ENCODE peak calls at places on chromosomes 4 and X, in eight cellular contexts. One of them, this sample, is unnamed.

GRCh38 chr4:113101669-113102068 is 52.2 kb downstream of the ANK2 start:
- DNase-seq in cardiac muscle cell: no peak
- DNase-seq in nephron progenitor cell: no peak
- DNase-seq in astrocyte: peak; percentile 36
- DNase-seq in HFF-Myc: no peak
- DNase-seq in GM10248: no peak
- DNase-seq in GM23338: no peak
- DNase-seq in tibial artery: no peak
- DNase-seq in this sample: no peak

GRCh38 chr4:2817701-2818350 is 24.9 kb downstream of the SH3BP2 start:
- DNase-seq in cardiac muscle cell: peak; percentile 64
- DNase-seq in nephron progenitor cell: peak; percentile 64
- DNase-seq in astrocyte: no peak
- DNase-seq in HFF-Myc: no peak
- DNase-seq in GM10248: peak; percentile 56
- DNase-seq in GM23338: peak; percentile 77
- DNase-seq in tibial artery: no peak
- DNase-seq in this sample: peak; percentile 56

GRCh38 chr4:138115053-138115452 is 127.1 kb downstream of the SLC7A11 start:
- DNase-seq in cardiac muscle cell: no peak
- DNase-seq in nephron progenitor cell: no peak
- DNase-seq in astrocyte: no peak
- DNase-seq in HFF-Myc: no peak
- DNase-seq in GM10248: no peak
- DNase-seq in GM23338: no peak
- DNase-seq in tibial artery: no peak
- DNase-seq in this sample: no peak

GRCh38 chrX:19793471-19793870 is 93.9 kb downstream of the SH3KBP1 start:
- DNase-seq in cardiac muscle cell: no peak
- DNase-seq in nephron progenitor cell: no peak
- DNase-seq in astrocyte: peak; percentile 36
- DNase-seq in HFF-Myc: no peak
- DNase-seq in GM10248: no peak
- DNase-seq in GM23338: no peak
- DNase-seq in tibial artery: no peak
- DNase-seq in this sample: no peak

GRCh38 chr4:143178923-143179322 is 5.8 kb upstream of the USP38 start:
- DNase-seq in cardiac muscle cell: no peak
- DNase-seq in nephron progenitor cell: no peak
- DNase-seq in astrocyte: no peak
- DNase-seq in HFF-Myc: no peak
- DNase-seq in GM10248: no peak
- DNase-seq in GM23338: peak; percentile 8
- DNase-seq in tibial artery: no peak
- DNase-seq in this sample: no peak

GRCh38 chr4:121358473-121358872 is 22.3 kb downstream of the QRFPR start:
- DNase-seq in cardiac muscle cell: no peak
- DNase-seq in nephron progenitor cell: no peak
- DNase-seq in astrocyte: peak; percentile 35
- DNase-seq in HFF-Myc: peak; percentile 38
- DNase-seq in GM10248: no peak
- DNase-seq in GM23338: no peak
- DNase-seq in tibial artery: no peak
- DNase-seq in this sample: no peak

GRCh38 chr4:89788243-89789072 is 48.5 kb downstream of the SNCA start:
- DNase-seq in cardiac muscle cell: peak; percentile 65
- DNase-seq in nephron progenitor cell: peak; percentile 5
- DNase-seq in astrocyte: peak; percentile 34
- DNase-seq in HFF-Myc: no peak
- DNase-seq in GM10248: no peak
- DNase-seq in GM23338: no peak
- DNase-seq in tibial artery: peak; percentile 30
- DNase-seq in this sample: no peak

GRCh38 chrX:78333521-78333920 is 6.1 kb upstream of the CYSLTR1 start:
- DNase-seq in cardiac muscle cell: no peak
- DNase-seq in nephron progenitor cell: no peak
- DNase-seq in astrocyte: no peak
- DNase-seq in HFF-Myc: no peak
- DNase-seq in GM10248: peak; percentile 15
- DNase-seq in GM23338: peak; percentile 4
- DNase-seq in tibial artery: no peak
- DNase-seq in this sample: no peak

GRCh38 chr4:183540498-183540953 is 35.7 kb downstream of the ING2 start:
- DNase-seq in cardiac muscle cell: peak; percentile 2
- DNase-seq in nephron progenitor cell: peak; percentile 18
- DNase-seq in astrocyte: no peak
- DNase-seq in HFF-Myc: no peak
- DNase-seq in GM10248: no peak
- DNase-seq in GM23338: peak; percentile 17
- DNase-seq in tibial artery: no peak
- DNase-seq in this sample: no peak

GRCh38 chr4:155745984-155746383 is 12.8 kb upstream of the GUCY1B1 start:
- DNase-seq in cardiac muscle cell: no peak
- DNase-seq in nephron progenitor cell: no peak
- DNase-seq in astrocyte: peak; percentile 64
- DNase-seq in HFF-Myc: no peak
- DNase-seq in GM10248: no peak
- DNase-seq in GM23338: no peak
- DNase-seq in tibial artery: no peak
- DNase-seq in this sample: no peak

GRCh38 chr4:153294631-153295030 is 49.9 kb upstream of the MND1 start:
- DNase-seq in cardiac muscle cell: no peak
- DNase-seq in nephron progenitor cell: no peak
- DNase-seq in astrocyte: peak; percentile 23
- DNase-seq in HFF-Myc: no peak
- DNase-seq in GM10248: no peak
- DNase-seq in GM23338: no peak
- DNase-seq in tibial artery: no peak
- DNase-seq in this sample: no peak

GRCh38 chrX:14010566-14010965 is 19.1 kb downstream of the GEMIN8 start:
- DNase-seq in cardiac muscle cell: no peak
- DNase-seq in nephron progenitor cell: no peak
- DNase-seq in astrocyte: no peak
- DNase-seq in HFF-Myc: no peak
- DNase-seq in GM10248: no peak
- DNase-seq in GM23338: no peak
- DNase-seq in tibial artery: no peak
- DNase-seq in this sample: no peak

GRCh38 chrX:1601051-1601767 is 9.8 kb downstream of the AKAP17A start:
- DNase-seq in cardiac muscle cell: no peak
- DNase-seq in nephron progenitor cell: no peak
- DNase-seq in astrocyte: no peak
- DNase-seq in HFF-Myc: no peak
- DNase-seq in GM10248: no peak
- DNase-seq in GM23338: no peak
- DNase-seq in tibial artery: no peak
- DNase-seq in this sample: no peak

GRCh38 chr4:165864228-165864627 is 8.8 kb upstream of the TLL1 start:
- DNase-seq in cardiac muscle cell: no peak
- DNase-seq in nephron progenitor cell: no peak
- DNase-seq in astrocyte: no peak
- DNase-seq in HFF-Myc: no peak
- DNase-seq in GM10248: no peak
- DNase-seq in GM23338: no peak
- DNase-seq in tibial artery: no peak
- DNase-seq in this sample: no peak
- TF ChIP-seq CTCF in cardiac muscle cell: peak; percentile 5
- TF ChIP-seq CTCF in nephron progenitor cell: no peak
- TF ChIP-seq CTCF in astrocyte: no peak
- TF ChIP-seq CTCF in HFF-Myc: no peak
- TF ChIP-seq CTCF in GM10248: peak; percentile 4
- TF ChIP-seq CTCF in GM23338: no peak
- TF ChIP-seq CTCF in tibial artery: no peak
- TF ChIP-seq CTCF in this sample: no peak

DNA sequence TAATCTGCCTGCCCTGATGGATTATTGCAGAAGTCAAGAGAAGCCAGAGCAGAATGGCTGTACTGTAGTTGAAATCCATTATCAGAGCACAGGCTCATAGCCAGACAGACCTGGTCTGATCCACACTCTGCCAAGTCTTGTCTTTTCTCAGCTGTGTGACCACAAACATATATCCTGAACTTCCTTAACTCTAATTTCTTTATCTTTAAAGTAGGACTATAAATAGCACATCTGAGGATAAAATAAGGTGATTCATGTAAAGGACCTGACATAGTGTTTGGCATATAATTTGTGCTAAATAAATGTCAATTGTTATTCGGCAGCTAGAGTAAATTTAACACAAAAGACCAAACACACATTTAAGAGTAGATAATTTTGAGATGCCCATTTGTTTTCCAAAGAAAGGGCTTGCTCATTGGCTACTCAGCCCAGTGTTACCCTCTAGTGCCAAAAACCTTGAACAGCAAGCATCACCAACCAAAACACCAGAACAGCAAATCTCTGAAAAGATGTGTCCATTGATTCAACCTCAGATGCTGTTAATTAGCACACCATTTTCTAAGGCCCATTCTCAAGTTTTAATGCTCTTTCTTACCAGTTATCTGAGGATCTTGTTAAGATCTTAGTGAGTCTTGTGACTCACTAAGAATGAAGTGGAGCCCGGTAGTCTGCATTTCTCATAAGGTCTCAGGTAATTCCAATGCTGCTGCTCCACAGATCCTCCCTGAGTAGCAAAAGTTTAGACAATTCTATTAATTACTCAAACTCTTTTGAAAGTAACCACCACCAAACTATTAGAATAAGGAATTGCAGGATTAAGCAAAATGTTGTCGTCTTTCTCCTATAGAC is 108.8 kb downstream of the HHIP start:
- DNase-seq in cardiac muscle cell: no peak
- DNase-seq in nephron progenitor cell: no peak
- DNase-seq in astrocyte: peak; percentile 89
- DNase-seq in HFF-Myc: no peak
- DNase-seq in GM10248: no peak
- DNase-seq in GM23338: peak; percentile 62
- DNase-seq in tibial artery: no peak
- DNase-seq in this sample: no peak
- TF ChIP-seq CTCF in cardiac muscle cell: peak; percentile 65
- TF ChIP-seq CTCF in nephron progenitor cell: no peak
- TF ChIP-seq CTCF in astrocyte: peak; percentile 36
- TF ChIP-seq CTCF in HFF-Myc: peak; percentile 56
- TF ChIP-seq CTCF in GM10248: no peak
- TF ChIP-seq CTCF in GM23338: peak; percentile 74
- TF ChIP-seq CTCF in tibial artery: no peak
- TF ChIP-seq CTCF in this sample: peak; percentile 33

GRCh38 chr4:116664198-116664597 is 421.2 kb downstream of the TRAM1L1 start:
- DNase-seq in cardiac muscle cell: no peak
- DNase-seq in nephron progenitor cell: no peak
- DNase-seq in astrocyte: no peak
- DNase-seq in HFF-Myc: no peak
- DNase-seq in GM10248: no peak
- DNase-seq in GM23338: peak; percentile 30
- DNase-seq in tibial artery: no peak
- DNase-seq in this sample: no peak

DNA sequence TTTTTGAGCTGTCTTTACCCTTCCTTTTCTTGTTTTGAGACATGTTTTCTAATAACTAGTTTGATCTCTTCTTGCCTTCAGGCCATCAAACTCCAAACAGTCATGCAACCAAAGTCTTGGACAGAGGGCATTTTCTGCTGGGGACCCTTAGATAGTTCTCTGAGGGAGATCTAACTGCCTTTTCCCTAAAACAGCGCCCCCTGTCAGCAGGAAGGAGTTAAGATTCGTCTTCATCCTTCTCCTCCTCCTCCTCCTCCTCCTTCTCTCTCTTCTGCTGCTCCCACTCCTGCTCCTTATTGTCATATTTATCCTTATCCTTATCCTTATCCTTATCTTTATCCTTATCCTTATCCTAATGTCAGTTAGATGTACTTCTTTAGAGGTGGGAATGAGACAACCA is 417.2 kb downstream of the TRAM1L1 start:
- DNase-seq in cardiac muscle cell: no peak
- DNase-seq in nephron progenitor cell: no peak
- DNase-seq in astrocyte: no peak
- DNase-seq in HFF-Myc: no peak
- DNase-seq in GM10248: no peak
- DNase-seq in GM23338: peak; percentile 51
- DNase-seq in tibial artery: no peak
- DNase-seq in this sample: no peak
- TF ChIP-seq CTCF in cardiac muscle cell: no peak
- TF ChIP-seq CTCF in nephron progenitor cell: no peak
- TF ChIP-seq CTCF in astrocyte: no peak
- TF ChIP-seq CTCF in HFF-Myc: no peak
- TF ChIP-seq CTCF in GM10248: no peak
- TF ChIP-seq CTCF in GM23338: peak; percentile 72
- TF ChIP-seq CTCF in tibial artery: no peak
- TF ChIP-seq CTCF in this sample: peak; percentile 22

DNA sequence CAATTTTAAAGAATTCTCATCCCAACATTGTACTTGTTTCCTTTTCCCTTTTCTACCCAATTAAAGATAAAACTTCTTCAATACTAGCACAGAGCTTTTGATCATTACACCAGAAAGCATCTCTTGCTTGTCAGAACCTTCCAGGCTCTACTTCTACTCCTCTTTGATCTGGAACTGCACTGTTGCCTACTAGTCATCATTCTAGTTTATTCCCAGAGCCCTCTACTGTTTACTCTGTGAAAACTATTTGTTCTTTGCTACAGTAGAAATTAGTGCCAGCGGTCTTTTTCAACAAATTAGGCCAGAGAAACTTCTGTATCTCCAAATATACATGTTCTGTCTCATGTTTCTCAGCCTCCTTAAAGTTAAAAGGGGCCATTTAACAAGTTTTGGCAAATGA is 46.8 kb upstream of the TMPRSS11F start:
- DNase-seq in cardiac muscle cell: no peak
- DNase-seq in nephron progenitor cell: no peak
- DNase-seq in astrocyte: no peak
- DNase-seq in HFF-Myc: no peak
- DNase-seq in GM10248: no peak
- DNase-seq in GM23338: no peak
- DNase-seq in tibial artery: no peak
- DNase-seq in this sample: no peak
- TF ChIP-seq CTCF in cardiac muscle cell: no peak
- TF ChIP-seq CTCF in nephron progenitor cell: no peak
- TF ChIP-seq CTCF in astrocyte: peak; percentile 6
- TF ChIP-seq CTCF in HFF-Myc: no peak
- TF ChIP-seq CTCF in GM10248: no peak
- TF ChIP-seq CTCF in GM23338: peak; percentile 22
- TF ChIP-seq CTCF in tibial artery: no peak
- TF ChIP-seq CTCF in this sample: no peak

GRCh38 chr4:1012031-1012739 is 759 bp downstream of the FGFRL1 start:
- DNase-seq in cardiac muscle cell: peak; percentile 22
- DNase-seq in nephron progenitor cell: peak; percentile 56
- DNase-seq in astrocyte: peak; percentile 30
- DNase-seq in HFF-Myc: no peak
- DNase-seq in GM10248: no peak
- DNase-seq in GM23338: peak; percentile 47
- DNase-seq in tibial artery: no peak
- DNase-seq in this sample: no peak

GRCh38 chr4:1009647-1010521 is 1.5 kb upstream of the FGFRL1 start:
- DNase-seq in cardiac muscle cell: peak; percentile 83
- DNase-seq in nephron progenitor cell: peak; percentile 80
- DNase-seq in astrocyte: no peak
- DNase-seq in HFF-Myc: no peak
- DNase-seq in GM10248: peak; percentile 92
- DNase-seq in GM23338: peak; percentile 69
- DNase-seq in tibial artery: peak; percentile 55
- DNase-seq in this sample: peak; percentile 75

GRCh38 chr4:1008840-1009646 is 2.4 kb upstream of the FGFRL1 start:
- DNase-seq in cardiac muscle cell: no peak
- DNase-seq in nephron progenitor cell: no peak
- DNase-seq in astrocyte: no peak
- DNase-seq in HFF-Myc: no peak
- DNase-seq in GM10248: no peak
- DNase-seq in GM23338: peak; percentile 58
- DNase-seq in tibial artery: peak; percentile 46
- DNase-seq in this sample: no peak

GRCh38 chr4:1010522-1011021 is 854 bp upstream of the FGFRL1 start:
- DNase-seq in cardiac muscle cell: no peak
- DNase-seq in nephron progenitor cell: no peak
- DNase-seq in astrocyte: peak; percentile 58
- DNase-seq in HFF-Myc: no peak
- DNase-seq in GM10248: no peak
- DNase-seq in GM23338: peak; percentile 40
- DNase-seq in tibial artery: peak; percentile 84
- DNase-seq in this sample: peak; percentile 54

GRCh38 chr4:1011022-1011694 is at the start of gene FGFRL1:
- DNase-seq in cardiac muscle cell: peak; percentile 97
- DNase-seq in nephron progenitor cell: peak; percentile 98
- DNase-seq in astrocyte: peak; percentile 64
- DNase-seq in HFF-Myc: peak; percentile 36
- DNase-seq in GM10248: peak; percentile 93
- DNase-seq in GM23338: peak; percentile 91
- DNase-seq in tibial artery: peak; percentile 88
- DNase-seq in this sample: peak; percentile 75
- TF ChIP-seq CTCF in cardiac muscle cell: no peak
- TF ChIP-seq CTCF in nephron progenitor cell: no peak
- TF ChIP-seq CTCF in astrocyte: no peak
- TF ChIP-seq CTCF in HFF-Myc: no peak
- TF ChIP-seq CTCF in GM10248: no peak
- TF ChIP-seq CTCF in GM23338: no peak
- TF ChIP-seq CTCF in tibial artery: no peak
- TF ChIP-seq CTCF in this sample: no peak

This sample was measured in glutamatergic neuron.